ENCODE peak calls at places on chromosomes 5 and 9, in five cellular contexts. U is GM12865, N is NCI-H1092 treated with DMSO at 0.1 percent for 48 hours, H is amniotic stem cell, D is kidney glomerular epithelial cell. P is an unnamed sample.

GRCh38 chr9:83062653-83063527 is at the start of gene RASEF:
- DNase-seq in U (no peak), N (peak), H (no peak), D (peak), P (no peak)

GRCh38 chr9:72856985-72857631 is 95.7 kb downstream of the ALDH1A1 start:
- DNase-seq in U (peak), N (peak), H (peak), D (peak), P (peak)

GRCh38 chr9:75624984-75625383 is 265.5 kb upstream of the PCSK5 start:
- DNase-seq in U (no peak), N (no peak), H (no peak), D (no peak), P (no peak)

GRCh38 chr5:127867006-127867788 is 164.0 kb downstream of the CCDC192 start:
- DNase-seq in U (peak), N (no peak), H (no peak), D (no peak), P (no peak)

GRCh38 chr5:150394912-150395689 is 17.6 kb downstream of the CD74 start:
- DNase-seq in U (no peak), N (no peak), H (no peak), D (no peak), P (no peak)

GRCh38 chr9:8895498-8896224 is 1096.1 kb upstream of the DMAC1 start:
- DNase-seq in U (peak), N (peak), H (no peak), D (peak), P (peak)

GRCh38 chr5:134007581-134008256 is 2.9 kb upstream of the VDAC1 start:
- DNase-seq in U (no peak), N (no peak), H (no peak), D (no peak), P (no peak)

GRCh38 chr5:42522783-42523182 is 99.5 kb downstream of the GHR start:
- DNase-seq in U (no peak), N (no peak), H (no peak), D (no peak), P (no peak)

GRCh38 chr9:93974151-93974550 is 19.0 kb upstream of the BARX1 start:
- DNase-seq in U (no peak), N (no peak), H (no peak), D (no peak), P (no peak)

GRCh38 chr5:9799601-9800000 is 169.4 kb upstream of the TAS2R1 start:
- DNase-seq in U (no peak), N (no peak), H (no peak), D (no peak), P (no peak)

GRCh38 chr9:72210522-72210921 is 61.3 kb downstream of the GDA start:
- DNase-seq in U (no peak), N (no peak), H (no peak), D (no peak), P (peak)

GRCh38 chr5:622946-623522 is 10.9 kb downstream of the CEP72 start:
- DNase-seq in U (no peak), N (no peak), H (no peak), D (no peak), P (no peak)

GRCh38 chr5:56669534-56670483 is 145.5 kb upstream of the MAP3K1 start:
- DNase-seq in U (peak), N (peak), H (no peak), D (no peak), P (peak)

GRCh38 chr5:59034498-59035186 is 451.8 kb downstream of the RAB3C start:
- DNase-seq in U (peak), N (peak), H (peak), D (peak), P (peak)

GRCh38 chr5:128674837-128675446 is 136.9 kb upstream of the FBN2 start:
- DNase-seq in U (peak), N (peak), H (peak), D (peak), P (peak)

GRCh38 chr5:153699035-153699434 is 208.6 kb downstream of the GRIA1 start:
- DNase-seq in U (no peak), N (no peak), H (no peak), D (no peak), P (no peak)

GRCh38 chr5:140073296-140073695 is 30.2 kb upstream of the NRG2 start:
- DNase-seq in U (peak), N (no peak), H (no peak), D (peak), P (peak)

P was measured in renal cortical epithelial cell.